ENCODE peak calls at places on chromosome 16, in seven cellular contexts. One of them, this sample, is unnamed. For H3K36me3 and H3K4me1, the result is how much of the 10 kb centered on the place peaks cover.

GRCh38 chr16:4415538-4416199 is 727 bp downstream of the CORO7 start:
- DNase-seq in pancreas: no peak
- DNase-seq in aorta: peak
- DNase-seq in Peyer's patch: peak
- DNase-seq in breast epithelium: no peak
- DNase-seq in fibroblast of lung: no peak
- DNase-seq in lung: peak
- DNase-seq in this sample: no peak

GRCh38 chr16:2244301-2244700 is 7.1 kb downstream of the ECI1 start:
- DNase-seq in pancreas: no peak
- DNase-seq in aorta: no peak
- DNase-seq in Peyer's patch: no peak
- DNase-seq in breast epithelium: no peak
- DNase-seq in fibroblast of lung: no peak
- DNase-seq in lung: no peak
- DNase-seq in this sample: peak

GRCh38 chr16:4200000-4200780 is 41.7 kb downstream of the SRL start:
- DNase-seq in pancreas: peak
- DNase-seq in aorta: peak
- DNase-seq in Peyer's patch: peak
- DNase-seq in breast epithelium: peak
- DNase-seq in fibroblast of lung: peak
- DNase-seq in lung: peak
- DNase-seq in this sample: peak

GRCh38 chr16:85394511-85395206 is 218.5 kb upstream of the GSE1 start:
- DNase-seq in pancreas: peak
- DNase-seq in aorta: no peak
- DNase-seq in Peyer's patch: no peak
- DNase-seq in breast epithelium: no peak
- DNase-seq in fibroblast of lung: no peak
- DNase-seq in lung: no peak
- DNase-seq in this sample: no peak

GRCh38 chr16:9049241-9049640 is 42.2 kb upstream of the HAPSTR1 start:
- DNase-seq in pancreas: no peak
- DNase-seq in aorta: no peak
- DNase-seq in Peyer's patch: no peak
- DNase-seq in breast epithelium: no peak
- DNase-seq in fibroblast of lung: peak
- DNase-seq in lung: no peak
- DNase-seq in this sample: no peak

GRCh38 chr16:81315271-81316175 is 761 bp downstream of the GAN start:
- DNase-seq in pancreas: peak
- DNase-seq in aorta: peak
- DNase-seq in Peyer's patch: peak
- DNase-seq in breast epithelium: peak
- DNase-seq in fibroblast of lung: peak
- DNase-seq in lung: peak
- DNase-seq in this sample: peak

GRCh38 chr16:67555795-67556212 is 6.5 kb upstream of the CTCF start:
- DNase-seq in pancreas: no peak
- DNase-seq in aorta: no peak
- DNase-seq in Peyer's patch: no peak
- DNase-seq in breast epithelium: no peak
- DNase-seq in fibroblast of lung: peak
- DNase-seq in lung: no peak
- DNase-seq in this sample: peak

GRCh38 chr16:81861915-81862314 is 82.8 kb downstream of the PLCG2 start:
- DNase-seq in pancreas: no peak
- DNase-seq in aorta: no peak
- DNase-seq in Peyer's patch: no peak
- DNase-seq in breast epithelium: peak
- DNase-seq in fibroblast of lung: no peak
- DNase-seq in lung: no peak
- DNase-seq in this sample: no peak

GRCh38 chr16:74447578-74447977 is 26.3 kb upstream of the CLEC18B start:
- DNase-seq in pancreas: no peak
- DNase-seq in aorta: no peak
- DNase-seq in Peyer's patch: no peak
- DNase-seq in breast epithelium: no peak
- DNase-seq in fibroblast of lung: no peak
- DNase-seq in lung: no peak
- DNase-seq in this sample: no peak

GRCh38 chr16:17408955-17409441 is 61.8 kb downstream of the XYLT1 start:
- DNase-seq in pancreas: no peak
- DNase-seq in aorta: no peak
- DNase-seq in Peyer's patch: no peak
- DNase-seq in breast epithelium: no peak
- DNase-seq in fibroblast of lung: no peak
- DNase-seq in lung: no peak
- DNase-seq in this sample: no peak

GRCh38 chr16:27759301-27759871 is 209.4 kb downstream of the KATNIP start:
- DNase-seq in pancreas: no peak
- DNase-seq in aorta: no peak
- DNase-seq in Peyer's patch: no peak
- DNase-seq in breast epithelium: no peak
- DNase-seq in fibroblast of lung: peak
- DNase-seq in lung: no peak
- DNase-seq in this sample: peak

GRCh38 chr16:50025544-50025931 is 513 bp downstream of the CNEP1R1 start:
- DNase-seq in pancreas: peak
- DNase-seq in aorta: no peak
- DNase-seq in Peyer's patch: peak
- DNase-seq in breast epithelium: no peak
- DNase-seq in fibroblast of lung: no peak
- DNase-seq in lung: no peak
- DNase-seq in this sample: peak

GRCh38 chr16:4487955-4488481 is 11.8 kb downstream of the HMOX2 start:
- DNase-seq in pancreas: no peak
- DNase-seq in aorta: no peak
- DNase-seq in Peyer's patch: no peak
- DNase-seq in breast epithelium: no peak
- DNase-seq in fibroblast of lung: peak
- DNase-seq in lung: no peak
- DNase-seq in this sample: peak

GRCh38 chr16:14388243-14388642 is 241.8 kb downstream of the PARN start:
- DNase-seq in pancreas: no peak
- DNase-seq in aorta: no peak
- DNase-seq in Peyer's patch: no peak
- DNase-seq in breast epithelium: no peak
- DNase-seq in fibroblast of lung: no peak
- DNase-seq in lung: no peak
- DNase-seq in this sample: no peak

GRCh38 chr16:48384305-48384981 is 770 bp downstream of the SIAH1 start:
- DNase-seq in pancreas: peak
- DNase-seq in aorta: peak
- DNase-seq in Peyer's patch: peak
- DNase-seq in breast epithelium: peak
- DNase-seq in fibroblast of lung: peak
- DNase-seq in lung: no peak
- DNase-seq in this sample: peak

GRCh38 chr16:31707743-31708335 is 165.8 kb upstream of the ZNF267 start:
- DNase-seq in pancreas: no peak
- DNase-seq in aorta: no peak
- DNase-seq in Peyer's patch: no peak
- DNase-seq in breast epithelium: no peak
- DNase-seq in fibroblast of lung: no peak
- DNase-seq in lung: peak
- DNase-seq in this sample: no peak

GRCh38 chr16:49158029-49158642 is 123.5 kb downstream of the CBLN1 start:
- DNase-seq in pancreas: peak
- DNase-seq in aorta: no peak
- DNase-seq in Peyer's patch: no peak
- DNase-seq in breast epithelium: no peak
- DNase-seq in fibroblast of lung: peak
- DNase-seq in lung: no peak
- DNase-seq in this sample: peak

GRCh38 chr16:46789499-46790414 is 41.2 kb downstream of the C16orf87 start:
- DNase-seq in pancreas: peak
- DNase-seq in aorta: peak
- DNase-seq in Peyer's patch: peak
- DNase-seq in breast epithelium: peak
- DNase-seq in fibroblast of lung: peak
- DNase-seq in lung: peak
- DNase-seq in this sample: peak

GRCh38 chr16:22098538-22099255 is 6.4 kb downstream of the VWA3A start:
- DNase-seq in pancreas: no peak
- DNase-seq in aorta: no peak
- DNase-seq in Peyer's patch: no peak
- DNase-seq in breast epithelium: no peak
- DNase-seq in fibroblast of lung: peak
- DNase-seq in lung: no peak
- DNase-seq in this sample: peak

GRCh38 chr16:50802000-50802399 is 60.1 kb downstream of the CYLD start:
- DNase-seq in pancreas: no peak
- DNase-seq in aorta: no peak
- DNase-seq in Peyer's patch: no peak
- DNase-seq in breast epithelium: no peak
- DNase-seq in fibroblast of lung: peak
- DNase-seq in lung: no peak
- DNase-seq in this sample: no peak

GRCh38 chr16:2810651-2811050 is 6.4 kb upstream of the PRSS21 start:
- DNase-seq in pancreas: no peak
- DNase-seq in aorta: peak
- DNase-seq in Peyer's patch: no peak
- DNase-seq in breast epithelium: no peak
- DNase-seq in fibroblast of lung: no peak
- DNase-seq in lung: no peak
- DNase-seq in this sample: no peak

GRCh38 chr16:7206469-7206868 is 126.2 kb upstream of the RBFOX1 start:
- DNase-seq in pancreas: no peak
- DNase-seq in aorta: no peak
- DNase-seq in Peyer's patch: no peak
- DNase-seq in breast epithelium: no peak
- DNase-seq in fibroblast of lung: no peak
- DNase-seq in lung: no peak
- DNase-seq in this sample: no peak

GRCh38 chr16:30183236-30183960 is at the start of gene CORO1A:
- DNase-seq in pancreas: peak
- DNase-seq in aorta: peak
- DNase-seq in Peyer's patch: peak
- DNase-seq in breast epithelium: peak
- DNase-seq in fibroblast of lung: peak
- DNase-seq in lung: peak
- DNase-seq in this sample: peak
- H3K27ac ChIP-seq in pancreas: no peak
- H3K27ac ChIP-seq in aorta: no peak
- H3K27ac ChIP-seq in Peyer's patch: peak
- H3K27ac ChIP-seq in breast epithelium: peak
- H3K27ac ChIP-seq in fibroblast of lung: no peak
- H3K27ac ChIP-seq in lung: peak
- H3K27ac ChIP-seq in this sample: no peak

DNA sequence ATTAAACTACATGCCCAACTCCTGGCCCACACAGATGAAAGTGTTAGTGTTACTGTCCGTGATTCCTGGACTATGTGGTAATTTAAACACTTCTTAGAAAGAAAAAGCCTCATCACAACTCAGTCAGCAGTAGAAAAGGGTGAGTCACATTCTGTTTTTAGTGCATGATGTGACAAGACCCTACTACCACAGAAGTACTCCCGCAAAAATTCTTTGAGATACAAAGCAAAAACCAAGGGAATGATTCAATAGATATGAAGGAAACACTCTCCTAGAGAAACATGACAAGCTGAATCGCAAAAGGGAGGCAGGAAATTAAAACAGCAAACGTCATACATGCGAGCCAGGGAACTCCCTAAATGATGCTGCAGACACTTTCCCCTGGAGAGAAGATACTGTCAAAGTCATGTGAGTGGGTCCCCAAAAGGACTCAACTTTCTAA is 14.4 kb downstream of the SNN start:
- DNase-seq in pancreas: no peak
- DNase-seq in aorta: no peak
- DNase-seq in Peyer's patch: no peak
- DNase-seq in breast epithelium: no peak
- DNase-seq in fibroblast of lung: peak
- DNase-seq in lung: no peak
- DNase-seq in this sample: peak
- H3K36me3 ChIP-seq in pancreas: half or more
- H3K36me3 ChIP-seq in aorta: under half
- H3K36me3 ChIP-seq in Peyer's patch: under half
- H3K36me3 ChIP-seq in breast epithelium: under half
- H3K36me3 ChIP-seq in fibroblast of lung: under half
- H3K36me3 ChIP-seq in lung: under half
- H3K36me3 ChIP-seq in this sample: under half

DNA sequence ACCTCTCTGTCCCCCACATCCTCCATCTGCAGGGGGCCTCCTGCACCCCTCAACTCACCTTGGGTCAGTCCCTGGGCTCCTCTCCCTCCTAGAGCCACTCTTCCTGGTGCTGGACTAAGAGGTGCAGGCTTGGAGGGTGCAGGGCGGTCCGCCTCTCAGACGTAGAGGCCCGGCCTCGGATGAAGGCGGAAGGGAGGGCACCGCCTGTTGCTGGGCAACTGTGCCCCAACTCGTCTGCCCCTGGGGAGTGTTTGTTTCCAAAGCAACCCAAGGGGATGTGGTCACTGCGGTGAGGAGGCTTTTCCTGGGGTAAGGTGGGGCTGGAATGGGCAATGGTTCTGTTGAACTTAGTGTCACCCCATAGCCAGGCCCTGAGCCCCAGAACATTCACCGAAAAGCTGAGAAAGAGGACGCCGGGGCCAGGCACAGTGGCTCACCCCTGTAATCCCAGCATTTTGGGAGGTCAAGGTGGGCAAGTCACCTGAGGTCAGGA is at the start of gene C16orf54:
- DNase-seq in pancreas: peak
- DNase-seq in aorta: peak
- DNase-seq in Peyer's patch: peak
- DNase-seq in breast epithelium: peak
- DNase-seq in fibroblast of lung: no peak
- DNase-seq in lung: peak
- DNase-seq in this sample: no peak
- H3K4me1 ChIP-seq in pancreas: under half
- H3K4me1 ChIP-seq in aorta: under half
- H3K4me1 ChIP-seq in Peyer's patch: under half
- H3K4me1 ChIP-seq in breast epithelium: under half
- H3K4me1 ChIP-seq in fibroblast of lung: under half
- H3K4me1 ChIP-seq in lung: under half
- H3K4me1 ChIP-seq in this sample: under half

DNA sequence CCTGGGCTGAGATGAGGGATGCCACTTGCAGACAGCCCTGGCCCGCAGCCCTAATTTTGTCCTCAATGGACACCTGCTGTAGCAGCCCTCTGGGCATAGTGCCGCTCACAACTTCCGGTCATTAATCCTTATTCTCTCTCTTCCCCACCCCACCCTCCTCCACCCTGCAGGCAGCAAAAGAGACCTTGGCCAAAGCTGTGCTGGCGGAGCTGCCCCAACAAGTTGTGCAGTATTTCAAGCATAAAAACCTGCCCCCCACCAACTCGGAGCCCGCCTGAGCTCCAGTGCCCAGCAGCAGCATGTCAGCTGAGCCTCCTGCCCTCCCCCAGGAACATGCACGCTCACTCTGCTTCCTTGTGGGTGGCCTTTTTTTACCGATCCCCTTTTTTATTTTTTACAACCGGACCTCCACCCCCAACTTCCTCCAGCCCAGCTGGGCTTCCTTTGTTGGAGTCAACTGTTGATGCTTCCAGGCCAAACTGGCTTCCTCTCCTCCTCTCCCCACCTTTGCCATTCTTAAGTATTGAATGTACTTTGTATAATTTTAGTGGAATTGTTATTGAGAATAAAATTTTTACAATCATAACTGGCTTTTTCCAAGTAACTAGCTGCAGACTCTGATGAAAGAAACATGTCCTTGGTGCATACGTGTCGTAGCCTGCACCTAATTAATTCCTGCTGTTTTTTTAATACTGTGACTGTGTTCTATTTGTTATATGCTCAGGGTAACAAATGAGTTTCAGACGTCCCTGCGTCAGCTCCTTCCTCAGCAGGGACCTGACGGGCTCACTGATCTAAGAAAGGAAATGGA is 38.3 kb downstream of the PSME3IP1 start:
- DNase-seq in pancreas: no peak
- DNase-seq in aorta: no peak
- DNase-seq in Peyer's patch: no peak
- DNase-seq in breast epithelium: no peak
- DNase-seq in fibroblast of lung: no peak
- DNase-seq in lung: no peak
- DNase-seq in this sample: no peak
- H3K27ac ChIP-seq in pancreas: no peak
- H3K27ac ChIP-seq in aorta: no peak
- H3K27ac ChIP-seq in Peyer's patch: no peak
- H3K27ac ChIP-seq in breast epithelium: peak
- H3K27ac ChIP-seq in fibroblast of lung: no peak
- H3K27ac ChIP-seq in lung: peak
- H3K27ac ChIP-seq in this sample: no peak

This sample was measured in mammary epithelial cell.